ENCODE peak calls at places on chromosome 6, in eight cellular contexts. K is GM23248; L is mucosa of gallbladder; X is hypothalamus; Q is activated naive CD8-positive, alpha-beta T cell treated with anti-CD3 and anti-CD28 coated beads, Interleukin-2, amount 50 U/mL, for 24 hours; U is iris pigment epithelial cell; B is psoas muscle; S is Daoy. V is an unnamed sample.

GRCh38 chr6:37051138-37052026 is 45.9 kb downstream of the FGD2 start:
- DNase-seq in L (peak; percentile 90), X (peak; percentile 60), K (peak; percentile 87), S (peak; percentile 88), U (peak; percentile 64), Q (peak; percentile 96), B (peak; percentile 92), V (peak; percentile 57)

GRCh38 chr6:16683524-16684194 is 77.6 kb downstream of the ATXN1 start:
- DNase-seq in X (no peak), K (peak; percentile 82), B (peak; percentile 38), U (peak; percentile 84), Q (peak; percentile 42), S (peak; percentile 96), L (peak; percentile 42), V (peak; percentile 69)

GRCh38 chr6:149045404-149045803 is 272.1 kb upstream of the TAB2 start:
- DNase-seq in K (no peak), L (no peak), Q (no peak), U (no peak), B (no peak), S (peak; percentile 17), X (no peak), V (no peak)

GRCh38 chr6:109612268-109612667 is 78.7 kb downstream of the AK9 start:
- DNase-seq in L (no peak), X (no peak), S (no peak), U (no peak), K (no peak), B (no peak), Q (no peak), V (no peak)

GRCh38 chr6:125853740-125854139 is 63.0 kb downstream of the NCOA7 start:
- DNase-seq in L (no peak), K (no peak), X (no peak), B (no peak), U (peak; percentile 50), Q (no peak), S (no peak), V (no peak)

GRCh38 chr6:13026100-13026499 is 302.2 kb downstream of the TBC1D7 start:
- DNase-seq in B (no peak), S (no peak), U (no peak), Q (no peak), X (no peak), L (no peak), K (no peak), V (no peak)

GRCh38 chr6:157822221-157823000 is 635 bp upstream of the SNX9 start:
- DNase-seq in B (peak; percentile 37), L (no peak), Q (peak; percentile 44), X (peak; percentile 19), K (peak; percentile 31), S (no peak), U (peak; percentile 37), V (no peak)

GRCh38 chr6:151627689-151628444 is 134.1 kb downstream of the CCDC170 start:
- DNase-seq in K (peak; percentile 8), L (no peak), U (peak; percentile 22), X (no peak), Q (no peak), B (no peak), S (peak; percentile 13), V (peak; percentile 53)

GRCh38 chr6:43171284-43172126 is 436 bp downstream of the SRF start:
- DNase-seq in X (no peak), K (peak; percentile 62), B (peak; percentile 37), U (peak; percentile 12), L (no peak), S (peak; percentile 33), Q (peak; percentile 46), V (no peak)

GRCh38 chr6:105786890-105787655 is 299.1 kb upstream of the PRDM1 start:
- DNase-seq in B (no peak), S (no peak), U (no peak), Q (peak; percentile 18), X (no peak), K (no peak), L (no peak), V (no peak)

GRCh38 chr6:31933537-31933936 is 6.0 kb downstream of the C2 start:
- DNase-seq in U (no peak), X (no peak), S (no peak), L (no peak), B (no peak), Q (no peak), K (no peak), V (no peak)

GRCh38 chr6:110352603-110353303 is 5.4 kb downstream of the METTL24 start:
- DNase-seq in U (peak; percentile 27), L (no peak), K (no peak), S (no peak), B (no peak), X (no peak), Q (no peak), V (no peak)

GRCh38 chr6:77123527-77123926 is 339.8 kb downstream of the HTR1B start:
- DNase-seq in Q (no peak), X (no peak), S (no peak), K (no peak), U (peak; percentile 8), B (no peak), L (no peak), V (no peak)